ENCODE peak calls at places on chromosomes 16 and 17, in seven cellular contexts. C is ovary; R is transverse colon; D is CD4-positive, CD25-positive, alpha-beta regulatory T cell; A is lung; M is small intestine; P is naive thymus-derived CD4-positive, alpha-beta T cell. I is an unnamed sample. For H3K4me1, the result is how much of the 10 kb centered on the place peaks cover.

GRCh38 chr17:64115043-64115698 is 14.8 kb downstream of the ERN1 start:
- DNase-seq in C (no peak), R (no peak), D (no peak), A (peak), M (peak), P (no peak), I (no peak)

GRCh38 chr16:4416200-4417032 is at the start of gene CORO7:
- DNase-seq in C (peak), R (peak), D (peak), A (peak), M (peak), P (peak), I (peak)

GRCh38 chr17:68172461-68172954 is 75.3 kb upstream of the AMZ2 start:
- DNase-seq in C (peak), R (peak), D (peak), A (peak), M (peak), P (peak), I (peak)

GRCh38 chr16:88558457-88559442 is 11.5 kb upstream of the ZC3H18 start:
- DNase-seq in C (peak), R (peak), D (no peak), A (peak), M (peak), P (no peak), I (peak)

GRCh38 chr16:83501481-83501880 is 306.3 kb upstream of the HSBP1 start:
- DNase-seq in C (no peak), R (no peak), D (no peak), A (no peak), M (no peak), P (no peak), I (no peak)

GRCh38 chr17:80891096-80892018 is 100.3 kb upstream of the CHMP6 start:
- DNase-seq in C (peak), R (peak), D (peak), A (no peak), M (peak), P (peak), I (no peak)

GRCh38 chr16:10031473-10031872 is 150.8 kb downstream of the GRIN2A start:
- DNase-seq in C (no peak), R (no peak), D (no peak), A (no peak), M (no peak), P (no peak), I (no peak)

GRCh38 chr17:78412403-78412802 is 34.0 kb downstream of the PGS1 start:
- DNase-seq in C (no peak), R (no peak), D (no peak), A (no peak), M (no peak), P (peak), I (no peak)

GRCh38 chr17:76365256-76365903 is 11.7 kb upstream of the PRPSAP1 start:
- DNase-seq in C (no peak), R (no peak), D (no peak), A (no peak), M (no peak), P (no peak), I (no peak)

GRCh38 chr17:77530591-77530990 is 389.8 kb downstream of the SEC14L1 start:
- DNase-seq in C (no peak), R (no peak), D (no peak), A (no peak), M (no peak), P (no peak), I (no peak)

GRCh38 chr16:83542491-83542890 is 265.3 kb upstream of the HSBP1 start:
- DNase-seq in C (no peak), R (no peak), D (no peak), A (no peak), M (no peak), P (no peak), I (no peak)

GRCh38 chr17:17835415-17836249 is 1.2 kb downstream of the SREBF1 start:
- DNase-seq in C (no peak), R (no peak), D (no peak), A (no peak), M (no peak), P (no peak), I (no peak)

DNA sequence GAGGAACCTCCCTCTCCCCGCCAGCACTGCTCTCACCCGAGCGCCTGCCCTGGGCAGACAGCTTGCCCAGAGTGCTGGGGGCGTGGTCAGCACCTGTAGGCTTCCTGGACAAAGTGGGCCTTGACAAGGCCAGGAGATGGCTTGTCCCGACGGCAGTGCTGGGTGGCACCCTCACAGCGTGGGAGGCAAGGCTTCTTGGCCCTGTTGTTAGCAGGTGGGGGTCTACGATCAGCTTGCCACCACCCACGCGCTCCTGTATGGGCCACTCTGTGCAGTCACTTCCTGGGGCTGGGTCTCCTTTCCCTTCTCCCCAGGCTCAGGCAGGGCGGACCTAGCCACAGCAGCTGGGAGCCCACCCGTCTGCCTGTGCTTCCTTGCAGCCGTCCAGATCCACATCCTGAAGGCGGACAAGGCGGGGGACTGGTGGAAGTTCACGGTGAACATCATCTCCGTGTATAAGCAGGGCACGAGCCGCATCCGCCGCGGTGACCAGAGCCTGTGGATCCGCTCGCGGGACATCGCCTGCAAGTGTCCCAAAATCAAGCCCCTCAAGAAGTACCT is 218.0 kb downstream of the NTN1 start:
- DNase-seq in C (no peak), R (peak), D (no peak), A (no peak), M (peak), P (no peak), I (no peak)
- H3K4me1 ChIP-seq in C (under half), R (under half), D (under half), A (under half), M (under half), P (under half), I (half or more)

GRCh38 chr17:7716901-7717755 is at the start of gene DNAH2:
- DNase-seq in C (peak), R (peak), D (no peak), A (peak), M (peak), P (peak), I (peak)

GRCh38 chr17:7713782-7714181 is 3.8 kb upstream of the DNAH2 start:
- DNase-seq in C (no peak), R (no peak), D (no peak), A (no peak), M (no peak), P (no peak), I (no peak)

GRCh38 chr17:7717756-7718350 is 309 bp downstream of the DNAH2 start:
- DNase-seq in C (no peak), R (no peak), D (no peak), A (no peak), M (peak), P (peak), I (no peak)

GRCh38 chr17:7714721-7715594 is 2.6 kb upstream of the DNAH2 start:
- DNase-seq in C (no peak), R (no peak), D (no peak), A (no peak), M (no peak), P (no peak), I (no peak)

GRCh38 chr17:7716299-7716886 is 1.2 kb upstream of the DNAH2 start:
- DNase-seq in C (no peak), R (no peak), D (no peak), A (no peak), M (no peak), P (no peak), I (no peak)
- H3K4me1 ChIP-seq in C (under half), R (under half), D (under half), A (under half), M (under half), P (under half), I (under half)

GRCh38 chr17:65173284-65173793 is 36.2 kb downstream of the RGS9 start:
- DNase-seq in C (no peak), R (peak), D (no peak), A (no peak), M (peak), P (peak), I (no peak)
- H3K4me1 ChIP-seq in C (under half), R (under half), D (under half), A (under half), M (under half), P (under half), I (under half)

GRCh38 chr17:49730787-49731441 is 23.1 kb upstream of the SLC35B1 start:
- DNase-seq in C (no peak), R (no peak), D (no peak), A (no peak), M (no peak), P (no peak), I (no peak)

GRCh38 chr17:49727353-49727752 is 19.6 kb upstream of the SLC35B1 start:
- DNase-seq in C (no peak), R (no peak), D (no peak), A (no peak), M (no peak), P (no peak), I (no peak)

GRCh38 chr17:49729074-49729473 is 21.3 kb upstream of the SLC35B1 start:
- DNase-seq in C (no peak), R (no peak), D (no peak), A (no peak), M (no peak), P (no peak), I (no peak)

GRCh38 chr17:49730078-49730786 is 22.5 kb upstream of the SLC35B1 start:
- DNase-seq in C (peak), R (peak), D (no peak), A (peak), M (no peak), P (no peak), I (peak)

GRCh38 chr17:49728425-49728824 is 20.7 kb upstream of the SLC35B1 start:
- DNase-seq in C (no peak), R (no peak), D (no peak), A (no peak), M (no peak), P (no peak), I (no peak)
- H3K4me1 ChIP-seq in C (under half), R (under half), D (under half), A (under half), M (under half), P (under half), I (half or more)

DNA sequence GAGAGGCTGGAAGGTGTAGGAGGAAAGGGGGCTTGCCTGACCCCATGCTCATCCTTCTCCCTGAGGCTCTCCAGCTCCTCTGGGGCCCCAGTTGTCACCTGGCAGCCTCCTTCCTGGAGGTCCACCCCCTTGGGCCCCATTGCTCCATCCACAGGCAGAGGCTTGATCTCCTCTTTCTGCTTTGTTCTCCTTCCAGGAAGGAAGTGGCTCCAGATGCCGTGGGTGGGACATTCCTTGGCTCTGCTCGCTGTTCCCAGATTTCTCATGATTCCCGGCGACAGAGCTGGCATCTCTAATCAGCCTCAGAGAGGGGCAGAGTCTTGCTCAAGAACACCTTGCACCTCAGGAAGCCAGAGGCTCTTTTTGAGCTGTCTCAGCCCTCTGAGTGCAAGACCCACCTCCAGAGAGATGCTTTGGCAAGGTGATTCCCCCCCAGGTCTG is 28.5 kb downstream of the CCR7 start:
- DNase-seq in C (peak), R (no peak), D (no peak), A (no peak), M (no peak), P (no peak), I (no peak)
- H3K4me1 ChIP-seq in C (under half), R (under half), D (half or more), A (under half), M (under half), P (half or more), I (half or more)

GRCh38 chr17:61591018-61591417 is at the start of gene NACA2:
- DNase-seq in C (no peak), R (no peak), D (no peak), A (no peak), M (no peak), P (no peak), I (no peak)
- H3K4me1 ChIP-seq in C (under half), R (under half), D (under half), A (under half), M (under half), P (under half), I (under half)